ENCODE peak calls at places on chromosomes 13 and 19, in seven cellular contexts. One of them, this sample, is unnamed.

GRCh38 chr13:20395061-20395916 is 130.4 kb downstream of the CRYL1 start:
- DNase-seq in Right ventricle myocardium superior: no peak
- DNase-seq in NCI-H2081: no peak
- DNase-seq in T-cell: no peak
- DNase-seq in stimulated activated CD4-positive, alpha-beta T cell treated with anti-CD3 and anti-CD28 coated beads, Interleukin-4, amount 100 ng/mL, for 24 hours: no peak
- DNase-seq in astrocyte: no peak
- DNase-seq in PC-3: peak; percentile 28
- DNase-seq in this sample: no peak

GRCh38 chr19:47628058-47628771 is 19.3 kb downstream of the BICRA start:
- DNase-seq in Right ventricle myocardium superior: no peak
- DNase-seq in NCI-H2081: no peak
- DNase-seq in T-cell: no peak
- DNase-seq in stimulated activated CD4-positive, alpha-beta T cell treated with anti-CD3 and anti-CD28 coated beads, Interleukin-4, amount 100 ng/mL, for 24 hours: no peak
- DNase-seq in astrocyte: no peak
- DNase-seq in PC-3: no peak
- DNase-seq in this sample: no peak

GRCh38 chr19:4547303-4548237 is 7.7 kb upstream of the LRG1 start:
- DNase-seq in Right ventricle myocardium superior: no peak
- DNase-seq in NCI-H2081: no peak
- DNase-seq in T-cell: no peak
- DNase-seq in stimulated activated CD4-positive, alpha-beta T cell treated with anti-CD3 and anti-CD28 coated beads, Interleukin-4, amount 100 ng/mL, for 24 hours: peak; percentile 14
- DNase-seq in astrocyte: no peak
- DNase-seq in PC-3: peak; percentile 51
- DNase-seq in this sample: no peak

GRCh38 chr19:13297023-13297422 is 146.8 kb downstream of the IER2 start:
- DNase-seq in Right ventricle myocardium superior: no peak
- DNase-seq in NCI-H2081: no peak
- DNase-seq in T-cell: no peak
- DNase-seq in stimulated activated CD4-positive, alpha-beta T cell treated with anti-CD3 and anti-CD28 coated beads, Interleukin-4, amount 100 ng/mL, for 24 hours: no peak
- DNase-seq in astrocyte: no peak
- DNase-seq in PC-3: no peak
- DNase-seq in this sample: no peak

GRCh38 chr13:100129605-100130004 is 40.7 kb downstream of the PCCA start:
- DNase-seq in Right ventricle myocardium superior: no peak
- DNase-seq in NCI-H2081: no peak
- DNase-seq in T-cell: no peak
- DNase-seq in stimulated activated CD4-positive, alpha-beta T cell treated with anti-CD3 and anti-CD28 coated beads, Interleukin-4, amount 100 ng/mL, for 24 hours: no peak
- DNase-seq in astrocyte: no peak
- DNase-seq in PC-3: no peak
- DNase-seq in this sample: no peak

GRCh38 chr19:45913874-45914830 is at the start of gene NANOS2:
- DNase-seq in Right ventricle myocardium superior: no peak
- DNase-seq in NCI-H2081: no peak
- DNase-seq in T-cell: no peak
- DNase-seq in stimulated activated CD4-positive, alpha-beta T cell treated with anti-CD3 and anti-CD28 coated beads, Interleukin-4, amount 100 ng/mL, for 24 hours: no peak
- DNase-seq in astrocyte: no peak
- DNase-seq in PC-3: peak; percentile 13
- DNase-seq in this sample: peak; percentile 17

GRCh38 chr19:44587863-44588752 is 25.3 kb upstream of the IGSF23 start:
- DNase-seq in Right ventricle myocardium superior: no peak
- DNase-seq in NCI-H2081: no peak
- DNase-seq in T-cell: no peak
- DNase-seq in stimulated activated CD4-positive, alpha-beta T cell treated with anti-CD3 and anti-CD28 coated beads, Interleukin-4, amount 100 ng/mL, for 24 hours: peak; percentile 4
- DNase-seq in astrocyte: peak; percentile 95
- DNase-seq in PC-3: peak; percentile 86
- DNase-seq in this sample: peak; percentile 96

GRCh38 chr13:114011226-114011625 is 37.4 kb upstream of the C13orf46 start:
- DNase-seq in Right ventricle myocardium superior: peak; percentile 12
- DNase-seq in NCI-H2081: no peak
- DNase-seq in T-cell: no peak
- DNase-seq in stimulated activated CD4-positive, alpha-beta T cell treated with anti-CD3 and anti-CD28 coated beads, Interleukin-4, amount 100 ng/mL, for 24 hours: no peak
- DNase-seq in astrocyte: no peak
- DNase-seq in PC-3: no peak
- DNase-seq in this sample: no peak

GRCh38 chr19:55370305-55370988 is at the start of gene IL11:
- DNase-seq in Right ventricle myocardium superior: no peak
- DNase-seq in NCI-H2081: no peak
- DNase-seq in T-cell: no peak
- DNase-seq in stimulated activated CD4-positive, alpha-beta T cell treated with anti-CD3 and anti-CD28 coated beads, Interleukin-4, amount 100 ng/mL, for 24 hours: no peak
- DNase-seq in astrocyte: peak; percentile 57
- DNase-seq in PC-3: peak; percentile 63
- DNase-seq in this sample: peak; percentile 83

GRCh38 chr13:99467764-99468163 is 33.5 kb upstream of the TM9SF2 start:
- DNase-seq in Right ventricle myocardium superior: no peak
- DNase-seq in NCI-H2081: peak; percentile 20
- DNase-seq in T-cell: no peak
- DNase-seq in stimulated activated CD4-positive, alpha-beta T cell treated with anti-CD3 and anti-CD28 coated beads, Interleukin-4, amount 100 ng/mL, for 24 hours: no peak
- DNase-seq in astrocyte: peak; percentile 59
- DNase-seq in PC-3: peak; percentile 94
- DNase-seq in this sample: peak; percentile 39

This sample was measured in EL.